ENCODE peak calls at places on chromosomes 11 and 22, in five cellular contexts. I is endothelial cell of umbilical vein, V is fibroblast of the aortic adventitia, E is heart right ventricle, K is H9. T is an unnamed sample.
A peak's percentile ranks its signal among the peaks of the same experiment; 100 is the strongest.

GRCh38 chr11:10072841-10073240 is 221.2 kb downstream of the SBF2 start:
- DNase-seq in I (no peak), V (no peak), E (no peak), K (no peak), T (no peak)

GRCh38 chr22:49973018-49973965 is 12.7 kb downstream of the PIM3 start:
- DNase-seq in I (no peak), V (peak; percentile 37), E (no peak), K (peak; percentile 35), T (no peak)

GRCh38 chr11:56163804-56164203 is 3.7 kb upstream of the OR8K5 start:
- DNase-seq in I (no peak), V (no peak), E (no peak), K (no peak), T (no peak)

GRCh38 chr11:46888636-46889035 is 29.7 kb downstream of the LRP4 start:
- DNase-seq in I (no peak), V (no peak), E (no peak), K (no peak), T (no peak)

GRCh38 chr11:64007629-64008282 is 21.5 kb downstream of the OTUB1 start:
- DNase-seq in I (peak; percentile 45), V (peak; percentile 53), E (peak; percentile 72), K (peak; percentile 77), T (peak; percentile 93)

GRCh38 chr11:122229078-122229477 is 113.1 kb upstream of the BLID start:
- DNase-seq in I (no peak), V (peak; percentile 54), E (peak; percentile 8), K (no peak), T (no peak)

GRCh38 chr11:130137999-130138398 is 21.6 kb upstream of the ST14 start:
- DNase-seq in I (no peak), V (no peak), E (no peak), K (no peak), T (no peak)

GRCh38 chr11:111561801-111562325 is 21.3 kb downstream of the LAYN start:
- DNase-seq in I (no peak), V (peak; percentile 70), E (no peak), K (no peak), T (no peak)

GRCh38 chr22:26974914-26975313 is 317.5 kb downstream of the MIAT start:
- DNase-seq in I (no peak), V (no peak), E (no peak), K (no peak), T (no peak)

GRCh38 chr11:71404209-71404608 is 44.0 kb downstream of the DHCR7 start:
- DNase-seq in I (no peak), V (no peak), E (no peak), K (no peak), T (no peak)

GRCh38 chr11:112400615-112401014 is 140.0 kb upstream of the PLET1 start:
- DNase-seq in I (no peak), V (no peak), E (no peak), K (no peak), T (no peak)

GRCh38 chr11:15743244-15743629 is 613.1 kb downstream of the SOX6 start:
- DNase-seq in I (no peak), V (no peak), E (no peak), K (no peak), T (peak; percentile 12)

GRCh38 chr11:102517670-102518069 is 12.9 kb downstream of the MMP7 start:
- DNase-seq in I (no peak), V (no peak), E (no peak), K (no peak), T (no peak)

GRCh38 chr11:90134420-90135003 is at the start of gene NAALAD2:
- DNase-seq in I (peak; percentile 52), V (peak; percentile 34), E (peak; percentile 20), K (peak; percentile 80), T (no peak)

GRCh38 chr11:60193687-60194433 is 11.0 kb upstream of the MS4A6A start:
- DNase-seq in I (peak; percentile 98), V (peak; percentile 53), E (peak; percentile 76), K (peak; percentile 73), T (no peak)

GRCh38 chr22:18152519-18152918 is 2.5 kb downstream of the USP18 start:
- DNase-seq in I (no peak), V (no peak), E (no peak), K (no peak), T (no peak)

GRCh38 chr11:45204761-45205160 is 58.3 kb downstream of the PRDM11 start:
- DNase-seq in I (no peak), V (no peak), E (no peak), K (peak; percentile 67), T (no peak)

GRCh38 chr11:45333023-45333422 is 46.9 kb upstream of the SYT13 start:
- DNase-seq in I (peak; percentile 21), V (no peak), E (peak; percentile 35), K (no peak), T (peak; percentile 47)

GRCh38 chr11:84714316-84714780 is 912.8 kb downstream of the DLG2 start:
- DNase-seq in I (no peak), V (peak; percentile 13), E (peak; percentile 34), K (peak; percentile 79), T (no peak)

GRCh38 chr11:8758619-8759169 is 76.1 kb downstream of the RPL27A start:
- DNase-seq in I (no peak), V (no peak), E (no peak), K (no peak), T (no peak)

DNA sequence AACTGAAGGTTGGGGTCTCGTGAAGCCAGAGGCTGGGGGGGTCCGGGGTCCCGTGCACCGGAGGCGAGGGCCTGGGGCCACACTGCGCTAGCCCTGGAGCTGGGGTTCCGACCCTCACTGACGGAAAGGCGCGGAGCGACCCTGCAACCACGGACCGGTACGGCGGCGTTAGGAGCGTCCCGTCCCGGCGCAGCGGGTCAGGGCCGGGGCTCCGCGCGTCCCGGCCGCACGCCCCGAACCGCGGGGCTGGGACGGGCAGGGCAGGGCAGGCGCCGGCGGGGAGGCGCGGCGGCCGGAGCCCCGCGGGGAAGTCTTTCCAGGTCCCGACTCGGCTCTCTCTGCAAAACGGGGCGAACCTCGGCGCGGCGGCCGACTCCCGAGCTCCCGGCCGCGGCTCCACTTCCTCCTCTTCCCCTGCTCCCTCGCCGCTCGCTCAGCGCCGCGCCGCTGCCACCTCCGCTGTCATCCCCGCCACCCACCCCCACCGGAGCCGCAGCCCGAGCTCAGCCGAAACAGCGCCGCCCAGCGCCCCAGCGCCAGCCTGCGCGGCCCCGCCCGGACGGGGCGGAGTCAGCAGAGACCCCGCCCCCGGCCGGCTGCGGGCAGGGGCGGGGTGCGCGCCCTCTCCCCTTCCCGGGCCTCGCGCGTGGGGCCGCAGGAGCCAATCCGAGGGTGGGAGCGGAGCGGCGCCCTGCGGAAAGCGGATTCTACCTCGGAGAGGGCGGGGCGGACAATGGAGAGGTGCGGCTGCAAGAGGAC is at the start of gene GDPD5:
- DNase-seq in I (peak; percentile 79), V (peak; percentile 65), E (peak; percentile 80), K (peak; percentile 89), T (peak; percentile 93)
- TF ChIP-seq CTCF in I (peak; percentile 59), V (peak; percentile 41), E (peak; percentile 57), K (peak; percentile 57), T (peak; percentile 53)

GRCh38 chr11:70138403-70138802 is 60.3 kb downstream of the ANO1 start:
- DNase-seq in I (no peak), V (no peak), E (no peak), K (no peak), T (no peak)
- TF ChIP-seq CTCF in I (no peak), V (no peak), E (no peak), K (peak; percentile 34), T (no peak)

GRCh38 chr22:31947296-31947695 is 3.0 kb downstream of the YWHAH start:
- DNase-seq in I (peak; percentile 66), V (no peak), E (peak; percentile 15), K (no peak), T (no peak)
- TF ChIP-seq CTCF in I (peak; percentile 39), V (peak; percentile 54), E (peak; percentile 58), K (peak; percentile 55), T (peak; percentile 50)

GRCh38 chr11:100965346-100965745 is 164.3 kb downstream of the PGR start:
- DNase-seq in I (no peak), V (no peak), E (no peak), K (no peak), T (no peak)
- TF ChIP-seq CTCF in I (no peak), V (no peak), E (no peak), K (no peak), T (no peak)

GRCh38 chr11:74685338-74685737 is 45.9 kb downstream of the CHRDL2 start:
- DNase-seq in I (no peak), V (no peak), E (no peak), K (no peak), T (no peak)

GRCh38 chr11:74687237-74688005 is 43.8 kb downstream of the CHRDL2 start:
- DNase-seq in I (no peak), V (peak; percentile 65), E (no peak), K (no peak), T (no peak)

GRCh38 chr11:74684661-74685060 is 46.6 kb downstream of the CHRDL2 start:
- DNase-seq in I (no peak), V (no peak), E (no peak), K (no peak), T (no peak)

GRCh38 chr11:74685905-74686304 is 45.3 kb downstream of the CHRDL2 start:
- DNase-seq in I (no peak), V (no peak), E (no peak), K (no peak), T (no peak)

DNA sequence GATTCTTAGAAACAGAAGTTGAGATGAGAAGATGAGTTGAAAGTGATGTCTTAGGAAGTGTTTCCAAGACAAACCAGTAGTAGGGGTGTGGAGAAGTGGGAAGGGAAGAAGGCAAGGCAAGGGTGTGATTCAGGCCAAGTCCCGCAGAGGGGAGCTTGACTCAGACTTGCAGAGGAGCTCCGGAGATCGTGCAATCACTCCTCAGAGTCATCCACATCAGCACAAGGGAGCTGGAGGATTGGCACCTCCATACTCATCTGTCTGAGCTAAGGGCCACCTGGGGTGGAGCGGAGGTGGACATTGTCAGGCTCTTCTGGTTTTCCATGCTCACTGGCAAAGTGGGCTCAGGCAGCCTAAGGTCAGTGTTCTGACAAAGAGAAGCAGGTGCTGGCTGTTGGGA is 44.4 kb downstream of the CHRDL2 start:
- DNase-seq in I (no peak), V (peak; percentile 68), E (no peak), K (no peak), T (no peak)
- TF ChIP-seq CTCF in I (no peak), V (peak; percentile 32), E (peak; percentile 11), K (no peak), T (no peak)